ENCODE peak calls at places on chromosomes 12 and 14, in four cellular contexts. I, G, V and E are unnamed samples.
A peak's percentile ranks its signal among the peaks of the same experiment; 100 is the strongest.

GRCh38 chr12:11732760-11733159 is 83.3 kb downstream of the ETV6 start:
- DNase-seq in V (no peak), G (no peak), I (no peak), E (no peak)

GRCh38 chr12:19064713-19065112 is 64.8 kb upstream of the PLEKHA5 start:
- DNase-seq in V (no peak), I (no peak), G (no peak), E (no peak)

GRCh38 chr12:131066886-131067490 is 113.3 kb downstream of the ADGRD1 start:
- DNase-seq in I (no peak), G (no peak), V (no peak), E (no peak)

GRCh38 chr12:23352670-23353069 is 596.8 kb downstream of the SOX5 start:
- DNase-seq in I (no peak), V (no peak), G (no peak), E (no peak)

GRCh38 chr14:89936654-89937185 is 17.8 kb downstream of the EFCAB11 start:
- DNase-seq in V (no peak), G (no peak), I (no peak), E (no peak)

GRCh38 chr12:51970904-51971646 is 19.6 kb downstream of the ACVR1B start:
- DNase-seq in I (peak; percentile 59), V (peak; percentile 19), G (no peak), E (peak; percentile 57)

GRCh38 chr12:13749380-13749779 is 232.0 kb downstream of the GRIN2B start:
- DNase-seq in V (no peak), G (no peak), I (no peak), E (no peak)

GRCh38 chr14:28751467-28752058 is 15.0 kb upstream of the FOXG1 start:
- DNase-seq in G (no peak), V (no peak), I (no peak), E (no peak)

GRCh38 chr12:96177013-96177412 is 17.2 kb upstream of the ELK3 start:
- DNase-seq in V (peak; percentile 3), G (no peak), I (no peak), E (no peak)

GRCh38 chr12:133080051-133080618 is 588 bp upstream of the ZNF140 start:
- DNase-seq in G (peak; percentile 95), I (peak; percentile 99), V (peak; percentile 92), E (peak; percentile 92)

GRCh38 chr12:133080619-133081407 is at the start of gene ZNF140:
- DNase-seq in G (peak; percentile 87), I (peak; percentile 98), V (peak; percentile 90), E (no peak)

GRCh38 chr12:133083345-133083744 is 2.6 kb downstream of the ZNF140 start:
- DNase-seq in G (no peak), I (no peak), V (no peak), E (no peak)

GRCh38 chr12:133081408-133081806 is 684 bp downstream of the ZNF140 start:
- DNase-seq in G (no peak), I (no peak), V (no peak), E (no peak)
- H3K9me3 ChIP-seq in G (peaks cover 78% of the 10 kb centered on the region), I (peaks cover 10% of the 10 kb centered on the region), V (peaks cover 17% of the 10 kb centered on the region), E (peaks cover 59% of the 10 kb centered on the region)

GRCh38 chr14:105484069-105484996 is 2.4 kb upstream of the CRIP1 start:
- DNase-seq in V (no peak), I (peak; percentile 74), G (no peak), E (peak; percentile 45)
- H3K4me1 ChIP-seq in V (peaks cover 86% of the 10 kb centered on the region), I (peaks cover 53% of the 10 kb centered on the region), G (peaks cover 53% of the 10 kb centered on the region), E (peaks cover 88% of the 10 kb centered on the region)

GRCh38 chr14:36756221-36756620 is 94.6 kb downstream of the PAX9 start:
- DNase-seq in G (no peak), I (no peak), V (no peak), E (no peak)
- H3K27ac ChIP-seq in G (no peak overlapping the region), I (no peak overlapping the region), V (no peak overlapping the region), E (no peak overlapping the region)

GRCh38 chr14:79659995-79660975 is 551.0 kb downstream of the DIO2 start:
- DNase-seq in G (no peak), V (no peak), I (no peak), E (no peak)

GRCh38 chr14:79658224-79658623 is 553.1 kb downstream of the DIO2 start:
- DNase-seq in V (no peak), I (no peak), G (no peak), E (no peak)

GRCh38 chr14:79665556-79665955 is 545.7 kb downstream of the DIO2 start:
- DNase-seq in V (no peak), I (no peak), G (no peak), E (no peak)

GRCh38 chr14:79663453-79663852 is 547.9 kb downstream of the DIO2 start:
- DNase-seq in G (no peak), I (no peak), V (no peak), E (no peak)

GRCh38 chr14:79661762-79662161 is 549.5 kb downstream of the DIO2 start:
- DNase-seq in G (no peak), I (no peak), V (no peak), E (no peak)
- H3K9me3 ChIP-seq in G (no peaks in the 10 kb centered on the region), I (no peaks in the 10 kb centered on the region), V (no peaks in the 10 kb centered on the region), E (no peaks in the 10 kb centered on the region)

GRCh38 chr14:95703341-95703740 is 10.6 kb downstream of the TCL1A start:
- DNase-seq in G (no peak), V (no peak), I (no peak), E (no peak)
- H3K4me1 ChIP-seq in G (no peaks in the 10 kb centered on the region), V (no peaks in the 10 kb centered on the region), I (no peaks in the 10 kb centered on the region), E (no peaks in the 10 kb centered on the region)

GRCh38 chr14:60648934-60649814 is at the start of gene SIX1:
- DNase-seq in V (no peak), I (no peak), G (peak; percentile 82), E (no peak)
- H3K27ac ChIP-seq in V (no peak within 1 kb of the TSS), I (no peak within 1 kb of the TSS), G (peak within 1 kb of the TSS; percentile 28), E (no peak within 1 kb of the TSS)

GRCh38 chr12:58033831-58034230 is 92.5 kb downstream of the ATP23 start:
- DNase-seq in V (no peak), I (no peak), G (no peak), E (no peak)

GRCh38 chr12:58030566-58031279 is 89.4 kb downstream of the ATP23 start:
- DNase-seq in I (no peak), G (no peak), V (no peak), E (no peak)

GRCh38 chr12:58034712-58035111 is 93.3 kb downstream of the ATP23 start:
- DNase-seq in I (no peak), V (no peak), G (peak; percentile 71), E (no peak)

GRCh38 chr12:58034311-58034710 is 92.9 kb downstream of the ATP23 start:
- DNase-seq in V (no peak), G (peak; percentile 66), I (no peak), E (no peak)

DNA sequence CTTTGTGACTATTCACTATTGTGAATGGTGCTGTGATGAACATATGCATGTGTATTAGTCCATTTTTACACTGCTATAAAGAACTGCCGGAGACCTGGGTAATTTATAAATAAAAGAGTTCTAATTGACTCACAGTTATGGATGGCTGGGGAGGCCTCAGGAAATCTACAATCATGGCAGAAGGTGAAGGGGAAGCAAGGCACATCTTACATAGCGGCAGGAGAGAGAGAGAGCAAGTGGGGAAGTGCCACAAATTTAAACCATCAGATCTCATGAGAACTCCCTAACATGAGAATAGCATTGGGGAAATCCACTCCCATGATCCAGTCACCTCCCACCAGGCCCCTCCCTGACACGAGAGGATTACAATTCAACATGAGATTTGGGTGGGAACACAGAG is 90.8 kb downstream of the ATP23 start:
- DNase-seq in G (no peak), V (no peak), I (no peak), E (no peak)
- H3K9me3 ChIP-seq in G (peaks cover 23% of the 10 kb centered on the region), V (peaks cover 4% of the 10 kb centered on the region), I (no peaks in the 10 kb centered on the region), E (no peaks in the 10 kb centered on the region)

GRCh38 chr14:68784298-68784910 is 8.5 kb downstream of the ZFP36L1 start:
- DNase-seq in V (no peak), I (peak; percentile 90), G (no peak), E (no peak)

GRCh38 chr14:68781161-68782021 is 11.5 kb downstream of the ZFP36L1 start:
- DNase-seq in G (no peak), V (peak; percentile 54), I (peak; percentile 79), E (peak; percentile 84)

GRCh38 chr14:68783408-68784297 is 9.2 kb downstream of the ZFP36L1 start:
- DNase-seq in V (no peak), I (peak; percentile 78), G (no peak), E (no peak)

GRCh38 chr14:68780358-68781160 is 12.3 kb downstream of the ZFP36L1 start:
- DNase-seq in V (no peak), G (no peak), I (peak; percentile 78), E (peak; percentile 14)

GRCh38 chr14:68782091-68782981 is 10.5 kb downstream of the ZFP36L1 start:
- DNase-seq in G (no peak), I (peak; percentile 58), V (peak; percentile 50), E (peak; percentile 47)
- H3K4me1 ChIP-seq in G (peaks cover 47% of the 10 kb centered on the region), I (peaks cover 23% of the 10 kb centered on the region), V (peaks cover 72% of the 10 kb centered on the region), E (peaks cover 96% of the 10 kb centered on the region)